ENCODE peak calls at places on chromosomes 5 and 9, in nine cellular contexts. X is GM23338; C is CD4-positive, alpha-beta T cell; E is C1 segment of cervical spinal cord; D is heart right ventricle; B is CD8-positive, alpha-beta T cell; W is naive thymus-derived CD4-positive, alpha-beta T cell; S is activated T-helper 1 cell treated with anti-CD3 and anti-CD28 coated beads, Interleukin-2, amount 50 U/mL, for 16 hours; Z is HFFc6. Y is an unnamed sample.

GRCh38 chr5:148979104-148979723 is 83.6 kb downstream of the SH3TC2 start:
- DNase-seq in X (no peak), S (no peak), B (no peak), E (no peak), Z (no peak), W (no peak), D (no peak), C (no peak), Y (peak; percentile 88)

GRCh38 chr9:137114613-137115393 is at the start of gene DPP7:
- DNase-seq in S (peak; percentile 68), W (peak; percentile 80), D (peak; percentile 73), B (peak; percentile 80), Z (peak; percentile 12), X (peak; percentile 45), E (peak; percentile 63), C (peak; percentile 58), Y (no peak)

GRCh38 chr9:96617439-96618185 is 2.0 kb downstream of the CDC14B start:
- DNase-seq in S (no peak), W (no peak), E (no peak), Z (no peak), C (no peak), B (no peak), X (peak; percentile 40), D (no peak), Y (no peak)

GRCh38 chr9:5510360-5510931 is at the start of gene PDCD1LG2:
- DNase-seq in X (no peak), W (no peak), E (no peak), B (no peak), D (no peak), Z (peak; percentile 63), S (peak; percentile 17), C (no peak), Y (peak; percentile 83)

GRCh38 chr5:156584856-156585255 is 257.9 kb downstream of the SGCD start:
- DNase-seq in B (no peak), X (no peak), W (no peak), D (no peak), S (no peak), Z (no peak), C (no peak), E (no peak), Y (no peak)

GRCh38 chr9:128768581-128768980 is 3.1 kb downstream of the ZER1 start:
- DNase-seq in C (no peak), X (no peak), B (no peak), E (no peak), Z (no peak), D (no peak), W (no peak), S (no peak), Y (no peak)

GRCh38 chr9:37442556-37442955 is 20.1 kb downstream of the GRHPR start:
- DNase-seq in Z (no peak), W (no peak), S (no peak), D (no peak), C (no peak), X (no peak), E (no peak), B (no peak), Y (no peak)

GRCh38 chr5:3118321-3118720 is 366.8 kb upstream of the IRX2 start:
- DNase-seq in Z (no peak), W (no peak), E (no peak), B (no peak), X (no peak), C (no peak), D (no peak), S (no peak), Y (no peak)

GRCh38 chr5:75616286-75616810 is 5.1 kb downstream of the ANKDD1B start:
- DNase-seq in E (no peak), X (no peak), D (no peak), Z (no peak), W (no peak), B (no peak), S (no peak), C (no peak), Y (no peak)

GRCh38 chr9:76438841-76439588 is 20.0 kb upstream of the GCNT1 start:
- DNase-seq in Z (no peak), E (no peak), X (no peak), S (no peak), W (no peak), B (no peak), D (no peak), C (no peak), Y (no peak)

GRCh38 chr5:66757219-66757833 is 161.1 kb downstream of the MAST4 start:
- DNase-seq in W (peak; percentile 37), C (no peak), E (no peak), X (peak; percentile 60), S (no peak), B (peak; percentile 13), D (peak; percentile 54), Z (peak; percentile 37), Y (peak; percentile 68)

GRCh38 chr9:85212209-85212608 is 529.5 kb downstream of the AGTPBP1 start:
- DNase-seq in X (no peak), E (no peak), B (no peak), C (no peak), S (no peak), W (no peak), D (no peak), Z (no peak), Y (peak; percentile 97)

GRCh38 chr9:114894801-114895433 is 35.5 kb downstream of the TNFSF8 start:
- DNase-seq in B (no peak), D (peak; percentile 29), E (no peak), Z (peak; percentile 92), S (no peak), C (no peak), W (no peak), X (peak; percentile 62), Y (peak; percentile 93)

GRCh38 chr5:6703791-6704190 is 9.4 kb upstream of the TENT4A start:
- DNase-seq in X (no peak), W (no peak), S (no peak), D (no peak), B (no peak), Z (peak; percentile 32), C (no peak), E (no peak), Y (no peak)